ENCODE peak calls at places on chromosome 4, in nine cellular contexts. One of them, this sample, is unnamed. For H3K79me2, the result is how much of the 10 kb centered on the place peaks cover.

GRCh38 chr4:169337510-169337909 is 66.8 kb upstream of the SH3RF1 start:
- DNase-seq in HCT116: no peak
- DNase-seq in HepG2: no peak
- DNase-seq in fibroblast of lung: peak
- DNase-seq in neural progenitor cell: no peak
- DNase-seq in SK-N-SH: no peak
- DNase-seq in hepatocyte: no peak
- DNase-seq in PC-9: no peak
- DNase-seq in MM.1S: no peak
- DNase-seq in this sample: no peak

GRCh38 chr4:54067163-54067562 is 2.8 kb upstream of the CHIC2 start:
- DNase-seq in HepG2: no peak
- DNase-seq in SK-N-SH: no peak
- DNase-seq in hepatocyte: peak
- DNase-seq in neural progenitor cell: no peak
- DNase-seq in fibroblast of lung: peak
- DNase-seq in HCT116: peak
- DNase-seq in MM.1S: no peak
- DNase-seq in PC-9: peak
- DNase-seq in this sample: no peak

GRCh38 chr4:153083447-153083921 is 120.8 kb upstream of the TRIM2 start:
- DNase-seq in neural progenitor cell: peak
- DNase-seq in HCT116: peak
- DNase-seq in fibroblast of lung: peak
- DNase-seq in PC-9: peak
- DNase-seq in SK-N-SH: peak
- DNase-seq in HepG2: peak
- DNase-seq in hepatocyte: peak
- DNase-seq in MM.1S: peak
- DNase-seq in this sample: peak

GRCh38 chr4:151228196-151229119 is 48.5 kb upstream of the PRSS48 start:
- DNase-seq in MM.1S: no peak
- DNase-seq in PC-9: no peak
- DNase-seq in HepG2: no peak
- DNase-seq in fibroblast of lung: peak
- DNase-seq in hepatocyte: no peak
- DNase-seq in HCT116: no peak
- DNase-seq in SK-N-SH: no peak
- DNase-seq in neural progenitor cell: no peak
- DNase-seq in this sample: no peak

GRCh38 chr4:187167126-187167525 is 443.5 kb upstream of the FAT1 start:
- DNase-seq in MM.1S: no peak
- DNase-seq in PC-9: no peak
- DNase-seq in fibroblast of lung: no peak
- DNase-seq in neural progenitor cell: no peak
- DNase-seq in HepG2: no peak
- DNase-seq in SK-N-SH: no peak
- DNase-seq in hepatocyte: no peak
- DNase-seq in HCT116: no peak
- DNase-seq in this sample: no peak

GRCh38 chr4:143773998-143774898 is 73.8 kb upstream of the FREM3 start:
- DNase-seq in PC-9: peak
- DNase-seq in fibroblast of lung: peak
- DNase-seq in MM.1S: peak
- DNase-seq in HepG2: peak
- DNase-seq in neural progenitor cell: peak
- DNase-seq in hepatocyte: peak
- DNase-seq in HCT116: peak
- DNase-seq in SK-N-SH: peak
- DNase-seq in this sample: peak

GRCh38 chr4:141142423-141142822 is 9.2 kb upstream of the RNF150 start:
- DNase-seq in hepatocyte: no peak
- DNase-seq in neural progenitor cell: no peak
- DNase-seq in PC-9: peak
- DNase-seq in SK-N-SH: no peak
- DNase-seq in HCT116: no peak
- DNase-seq in fibroblast of lung: no peak
- DNase-seq in MM.1S: peak
- DNase-seq in HepG2: no peak
- DNase-seq in this sample: no peak

GRCh38 chr4:62394751-62395150 is 1194.6 kb downstream of the ADGRL3 start:
- DNase-seq in neural progenitor cell: no peak
- DNase-seq in HepG2: no peak
- DNase-seq in hepatocyte: no peak
- DNase-seq in MM.1S: no peak
- DNase-seq in HCT116: no peak
- DNase-seq in fibroblast of lung: no peak
- DNase-seq in PC-9: no peak
- DNase-seq in SK-N-SH: no peak
- DNase-seq in this sample: no peak

GRCh38 chr4:67869580-67870190 is 14.1 kb downstream of the TMPRSS11D start:
- DNase-seq in neural progenitor cell: no peak
- DNase-seq in PC-9: no peak
- DNase-seq in MM.1S: no peak
- DNase-seq in hepatocyte: no peak
- DNase-seq in fibroblast of lung: no peak
- DNase-seq in HCT116: no peak
- DNase-seq in HepG2: no peak
- DNase-seq in SK-N-SH: no peak
- DNase-seq in this sample: no peak

GRCh38 chr4:7942019-7942556 is 2.4 kb upstream of the AFAP1 start:
- DNase-seq in HCT116: no peak
- DNase-seq in hepatocyte: no peak
- DNase-seq in SK-N-SH: no peak
- DNase-seq in fibroblast of lung: no peak
- DNase-seq in HepG2: peak
- DNase-seq in PC-9: no peak
- DNase-seq in MM.1S: no peak
- DNase-seq in neural progenitor cell: no peak
- DNase-seq in this sample: no peak

GRCh38 chr4:151730003-151730559 is 30.7 kb downstream of the GATB start:
- DNase-seq in HCT116: peak
- DNase-seq in fibroblast of lung: no peak
- DNase-seq in SK-N-SH: no peak
- DNase-seq in MM.1S: no peak
- DNase-seq in PC-9: peak
- DNase-seq in HepG2: no peak
- DNase-seq in hepatocyte: peak
- DNase-seq in neural progenitor cell: no peak
- DNase-seq in this sample: no peak

GRCh38 chr4:15652191-15652590 is 3.0 kb downstream of the FBXL5 start:
- DNase-seq in PC-9: no peak
- DNase-seq in HepG2: no peak
- DNase-seq in SK-N-SH: no peak
- DNase-seq in neural progenitor cell: no peak
- DNase-seq in HCT116: no peak
- DNase-seq in hepatocyte: no peak
- DNase-seq in MM.1S: no peak
- DNase-seq in fibroblast of lung: no peak
- DNase-seq in this sample: no peak

GRCh38 chr4:3270141-3270611 is 21.2 kb downstream of the MSANTD1 start:
- DNase-seq in PC-9: no peak
- DNase-seq in fibroblast of lung: no peak
- DNase-seq in SK-N-SH: peak
- DNase-seq in hepatocyte: peak
- DNase-seq in HepG2: no peak
- DNase-seq in HCT116: no peak
- DNase-seq in neural progenitor cell: peak
- DNase-seq in MM.1S: no peak
- DNase-seq in this sample: no peak

GRCh38 chr4:38753021-38753806 is 29.6 kb downstream of the TLR10 start:
- DNase-seq in PC-9: peak
- DNase-seq in HCT116: peak
- DNase-seq in neural progenitor cell: peak
- DNase-seq in hepatocyte: peak
- DNase-seq in MM.1S: no peak
- DNase-seq in SK-N-SH: peak
- DNase-seq in HepG2: peak
- DNase-seq in fibroblast of lung: peak
- DNase-seq in this sample: peak

GRCh38 chr4:183591301-183591700 is 67.7 kb downstream of the RWDD4 start:
- DNase-seq in PC-9: no peak
- DNase-seq in HCT116: no peak
- DNase-seq in HepG2: no peak
- DNase-seq in MM.1S: no peak
- DNase-seq in SK-N-SH: no peak
- DNase-seq in fibroblast of lung: no peak
- DNase-seq in hepatocyte: no peak
- DNase-seq in neural progenitor cell: no peak
- DNase-seq in this sample: no peak

GRCh38 chr4:5722328-5722727 is 11.3 kb downstream of the EVC start:
- DNase-seq in HCT116: no peak
- DNase-seq in fibroblast of lung: peak
- DNase-seq in SK-N-SH: no peak
- DNase-seq in hepatocyte: peak
- DNase-seq in neural progenitor cell: no peak
- DNase-seq in HepG2: peak
- DNase-seq in PC-9: no peak
- DNase-seq in MM.1S: no peak
- DNase-seq in this sample: no peak

GRCh38 chr4:139933541-139933940 is 220.4 kb downstream of the MAML3 start:
- DNase-seq in HCT116: no peak
- DNase-seq in hepatocyte: no peak
- DNase-seq in SK-N-SH: no peak
- DNase-seq in neural progenitor cell: no peak
- DNase-seq in fibroblast of lung: no peak
- DNase-seq in MM.1S: no peak
- DNase-seq in PC-9: no peak
- DNase-seq in HepG2: peak
- DNase-seq in this sample: no peak

GRCh38 chr4:52234539-52235174 is 183.6 kb downstream of the SPATA18 start:
- DNase-seq in neural progenitor cell: peak
- DNase-seq in PC-9: no peak
- DNase-seq in HepG2: peak
- DNase-seq in HCT116: peak
- DNase-seq in MM.1S: no peak
- DNase-seq in SK-N-SH: peak
- DNase-seq in hepatocyte: peak
- DNase-seq in fibroblast of lung: peak
- DNase-seq in this sample: no peak

GRCh38 chr4:99838927-99839326 is 22.3 kb downstream of the DAPP1 start:
- DNase-seq in MM.1S: no peak
- DNase-seq in fibroblast of lung: no peak
- DNase-seq in HepG2: no peak
- DNase-seq in neural progenitor cell: no peak
- DNase-seq in hepatocyte: no peak
- DNase-seq in HCT116: no peak
- DNase-seq in SK-N-SH: no peak
- DNase-seq in PC-9: no peak
- DNase-seq in this sample: no peak

GRCh38 chr4:142435599-142436235 is 410.4 kb downstream of the INPP4B start:
- DNase-seq in hepatocyte: peak
- DNase-seq in HepG2: no peak
- DNase-seq in MM.1S: no peak
- DNase-seq in PC-9: no peak
- DNase-seq in HCT116: no peak
- DNase-seq in SK-N-SH: no peak
- DNase-seq in neural progenitor cell: peak
- DNase-seq in fibroblast of lung: no peak
- DNase-seq in this sample: peak

GRCh38 chr4:1204828-1205591 is 32.6 kb upstream of the SPON2 start:
- DNase-seq in MM.1S: no peak
- DNase-seq in HCT116: no peak
- DNase-seq in SK-N-SH: peak
- DNase-seq in HepG2: peak
- DNase-seq in PC-9: peak
- DNase-seq in neural progenitor cell: no peak
- DNase-seq in fibroblast of lung: no peak
- DNase-seq in hepatocyte: peak
- DNase-seq in this sample: peak

GRCh38 chr4:118034061-118034785 is at the start of gene NDST3:
- DNase-seq in fibroblast of lung: peak
- DNase-seq in neural progenitor cell: peak
- DNase-seq in HCT116: peak
- DNase-seq in HepG2: peak
- DNase-seq in MM.1S: peak
- DNase-seq in SK-N-SH: peak
- DNase-seq in hepatocyte: peak
- DNase-seq in PC-9: peak
- DNase-seq in this sample: peak

GRCh38 chr4:42640613-42641012 is 16.3 kb downstream of the ATP8A1 start:
- DNase-seq in HepG2: no peak
- DNase-seq in neural progenitor cell: no peak
- DNase-seq in HCT116: no peak
- DNase-seq in PC-9: no peak
- DNase-seq in hepatocyte: no peak
- DNase-seq in fibroblast of lung: no peak
- DNase-seq in SK-N-SH: no peak
- DNase-seq in MM.1S: no peak
- DNase-seq in this sample: no peak
- H3K79me2 ChIP-seq in HepG2: under half
- H3K79me2 ChIP-seq in neural progenitor cell: under half
- H3K79me2 ChIP-seq in HCT116: under half
- H3K79me2 ChIP-seq in PC-9: under half
- H3K79me2 ChIP-seq in hepatocyte: half or more
- H3K79me2 ChIP-seq in fibroblast of lung: under half
- H3K79me2 ChIP-seq in SK-N-SH: under half
- H3K79me2 ChIP-seq in MM.1S: half or more
- H3K79me2 ChIP-seq in this sample: under half

GRCh38 chr4:13627606-13628301 is at the start of gene BOD1L1:
- DNase-seq in HCT116: peak
- DNase-seq in SK-N-SH: peak
- DNase-seq in MM.1S: peak
- DNase-seq in HepG2: peak
- DNase-seq in neural progenitor cell: peak
- DNase-seq in hepatocyte: peak
- DNase-seq in PC-9: peak
- DNase-seq in fibroblast of lung: peak
- DNase-seq in this sample: peak
- TF ChIP-seq CTCF in HCT116: peak
- TF ChIP-seq CTCF in SK-N-SH: peak
- TF ChIP-seq CTCF in MM.1S: peak
- TF ChIP-seq CTCF in HepG2: peak
- TF ChIP-seq CTCF in neural progenitor cell: peak
- TF ChIP-seq CTCF in hepatocyte: peak
- TF ChIP-seq CTCF in PC-9: no peak
- TF ChIP-seq CTCF in fibroblast of lung: peak
- TF ChIP-seq CTCF in this sample: peak

DNA sequence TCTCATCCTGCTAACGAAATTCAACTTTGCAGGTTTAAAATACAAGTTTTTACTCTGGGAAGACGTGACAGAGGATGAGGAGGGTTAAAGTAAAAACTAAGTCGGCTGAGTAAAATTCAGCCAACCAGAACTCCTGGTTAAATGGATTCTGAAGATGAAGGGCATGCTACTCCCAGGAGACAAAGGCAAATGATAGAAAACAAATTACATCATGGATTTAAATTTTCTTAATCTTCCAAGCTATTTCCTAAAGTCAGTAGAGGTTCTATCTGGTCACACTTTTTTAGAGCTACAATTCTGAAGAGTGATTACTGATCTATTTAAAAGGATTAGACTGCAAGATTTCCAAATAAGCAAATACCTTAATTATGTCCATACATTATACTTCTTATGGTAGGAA is 47.9 kb downstream of the ZNF827 start:
- DNase-seq in neural progenitor cell: no peak
- DNase-seq in MM.1S: no peak
- DNase-seq in HCT116: no peak
- DNase-seq in hepatocyte: no peak
- DNase-seq in fibroblast of lung: no peak
- DNase-seq in PC-9: no peak
- DNase-seq in SK-N-SH: no peak
- DNase-seq in HepG2: no peak
- DNase-seq in this sample: no peak
- H3K79me2 ChIP-seq in neural progenitor cell: under half
- H3K79me2 ChIP-seq in MM.1S: under half
- H3K79me2 ChIP-seq in HCT116: under half
- H3K79me2 ChIP-seq in hepatocyte: under half
- H3K79me2 ChIP-seq in fibroblast of lung: under half
- H3K79me2 ChIP-seq in PC-9: under half
- H3K79me2 ChIP-seq in SK-N-SH: under half
- H3K79me2 ChIP-seq in HepG2: under half
- H3K79me2 ChIP-seq in this sample: under half

GRCh38 chr4:98828801-98829200 is 100.1 kb downstream of the EIF4E start:
- DNase-seq in hepatocyte: no peak
- DNase-seq in HepG2: peak
- DNase-seq in SK-N-SH: peak
- DNase-seq in HCT116: peak
- DNase-seq in MM.1S: no peak
- DNase-seq in fibroblast of lung: no peak
- DNase-seq in PC-9: no peak
- DNase-seq in neural progenitor cell: peak
- DNase-seq in this sample: no peak
- TF ChIP-seq CTCF in hepatocyte: no peak
- TF ChIP-seq CTCF in HepG2: peak
- TF ChIP-seq CTCF in SK-N-SH: peak
- TF ChIP-seq CTCF in HCT116: peak
- TF ChIP-seq CTCF in MM.1S: no peak
- TF ChIP-seq CTCF in fibroblast of lung: peak
- TF ChIP-seq CTCF in PC-9: no peak
- TF ChIP-seq CTCF in neural progenitor cell: peak
- TF ChIP-seq CTCF in this sample: peak

This sample was measured in DND-41.